ENCODE peak calls at places on chromosomes 11 and 22, in eight cellular contexts. O is transverse colon; U is NCI-H1694; B is neuronal stem cell; J is activated T-cell treated with anti-CD3 and anti-CD28 coated beads, Interleukin-2, amount 50 U/mL, for 72 hours; H is NCI-H1092; Y is GM23248; G is NCI-H446 treated with DMSO at 0.1 percent for 48 hours. Q is an unnamed sample.

GRCh38 chr11:122853971-122854446 is 15.7 kb downstream of the CRTAM start:
- DNase-seq in O (peak), U (peak), B (peak), J (peak), H (peak), Y (peak), G (peak), Q (peak)

GRCh38 chr22:20022231-20023069 is 1.5 kb downstream of the TANGO2 start:
- DNase-seq in O (no peak), U (no peak), B (no peak), J (no peak), H (no peak), Y (no peak), G (no peak), Q (no peak)

GRCh38 chr11:102144357-102145342 is 34.4 kb downstream of the YAP1 start:
- DNase-seq in O (peak), U (no peak), B (peak), J (no peak), H (no peak), Y (peak), G (no peak), Q (no peak)

GRCh38 chr11:86990520-86990919 is 35.3 kb upstream of the FZD4 start:
- DNase-seq in O (no peak), U (no peak), B (peak), J (no peak), H (no peak), Y (peak), G (no peak), Q (peak)

GRCh38 chr11:14886509-14886908 is 5.5 kb downstream of the CYP2R1 start:
- DNase-seq in O (no peak), U (no peak), B (no peak), J (no peak), H (no peak), Y (no peak), G (no peak), Q (no peak)

GRCh38 chr11:27861706-27862430 is 161.6 kb upstream of the BDNF start:
- DNase-seq in O (no peak), U (no peak), B (no peak), J (no peak), H (no peak), Y (peak), G (peak), Q (peak)

GRCh38 chr22:39567135-39567946 is 3.2 kb upstream of the CACNA1I start:
- DNase-seq in O (peak), U (no peak), B (no peak), J (peak), H (no peak), Y (no peak), G (no peak), Q (no peak)

GRCh38 chr22:17971711-17972110 is 52.6 kb downstream of the MICAL3 start:
- DNase-seq in O (no peak), U (no peak), B (no peak), J (no peak), H (no peak), Y (no peak), G (no peak), Q (no peak)

GRCh38 chr11:71298761-71299181 is 46.4 kb upstream of the SHANK2 start:
- DNase-seq in O (no peak), U (no peak), B (no peak), J (no peak), H (no peak), Y (no peak), G (no peak), Q (no peak)

GRCh38 chr11:87849216-87849615 is 326.0 kb downstream of the RAB38 start:
- DNase-seq in O (no peak), U (no peak), B (no peak), J (no peak), H (no peak), Y (no peak), G (no peak), Q (no peak)

GRCh38 chr22:31626427-31627150 is 35.4 kb downstream of the PISD start:
- DNase-seq in O (no peak), U (no peak), B (no peak), J (no peak), H (no peak), Y (peak), G (no peak), Q (no peak)

GRCh38 chr11:44727373-44728084 is 767 bp downstream of the TSPAN18 start:
- DNase-seq in O (peak), U (peak), B (peak), J (peak), H (peak), Y (peak), G (no peak), Q (peak)

Q was measured in HTR-8/SVneo.